ENCODE peak calls at places on chromosomes 11 and 22, in four cellular contexts. X, B, T and R are unnamed samples.

GRCh38 chr22:48492371-48493320 is 1335.0 kb downstream of the BRD1 start:
- DNase-seq in X (peak; percentile 70), B (peak; percentile 50), T (peak; percentile 78), R (peak; percentile 76)

GRCh38 chr11:8610532-8611116 is 16.6 kb upstream of the STK33 start:
- DNase-seq in T (no peak), B (no peak), X (no peak), R (no peak)

GRCh38 chr22:47189056-47189916 is 426.8 kb downstream of the TBC1D22A start:
- DNase-seq in X (no peak), B (peak; percentile 3), T (no peak), R (peak; percentile 55)

GRCh38 chr11:2178906-2179494 is 7.4 kb upstream of the TH start:
- DNase-seq in X (no peak), T (no peak), B (no peak), R (no peak)

GRCh38 chr11:119320593-119321524 is 3.9 kb upstream of the MCAM start:
- DNase-seq in T (no peak), X (peak; percentile 78), B (peak; percentile 72), R (peak; percentile 75)

GRCh38 chr22:45064313-45065268 is 54.8 kb upstream of the PHF21B start:
- DNase-seq in T (no peak), X (no peak), B (no peak), R (no peak)

GRCh38 chr22:44026066-44026629 is 2.0 kb downstream of the PARVB start:
- DNase-seq in T (no peak), B (no peak), X (no peak), R (no peak)

GRCh38 chr11:8593455-8593854 is 573 bp downstream of the STK33 start:
- DNase-seq in T (no peak), B (no peak), X (no peak), R (no peak)

GRCh38 chr11:29184939-29185890 is 831.6 kb downstream of the KCNA4 start:
- DNase-seq in B (no peak), T (no peak), X (no peak), R (no peak)

GRCh38 chr11:35138606-35138948 is 394 bp upstream of the CD44 start:
- DNase-seq in T (peak; percentile 51), B (no peak), X (no peak), R (no peak)

GRCh38 chr11:2142300-2142759 is 3.1 kb upstream of the IGF2 start:
- DNase-seq in B (no peak), X (no peak), T (no peak), R (no peak)

GRCh38 chr11:57468276-57468675 is 7.9 kb downstream of the RTN4RL2 start:
- DNase-seq in X (no peak), B (no peak), T (no peak), R (no peak)

GRCh38 chr11:111846640-111847039 is 24.7 kb downstream of the ALG9 start:
- DNase-seq in X (no peak), B (no peak), T (no peak), R (no peak)

GRCh38 chr22:45318558-45319318 is 9.0 kb downstream of the FAM118A start:
- DNase-seq in T (no peak), X (no peak), B (no peak), R (no peak)

GRCh38 chr11:74434528-74434927 is 32.8 kb downstream of the KCNE3 start:
- DNase-seq in X (no peak), T (no peak), B (peak; percentile 45), R (no peak)

GRCh38 chr11:61985863-61986262 is 18.4 kb upstream of the FTH1 start:
- DNase-seq in B (no peak), X (no peak), T (no peak), R (no peak)

GRCh38 chr11:57566035-57566504 is 1.4 kb downstream of the UBE2L6 start:
- DNase-seq in X (no peak), T (no peak), B (peak; percentile 57), R (no peak)

GRCh38 chr11:47379317-47379716 is 970 bp upstream of the SPI1 start:
- DNase-seq in T (no peak), X (no peak), B (no peak), R (no peak)

GRCh38 chr11:47377571-47378010 is 756 bp downstream of the SPI1 start:
- DNase-seq in T (no peak), B (no peak), X (no peak), R (no peak)

GRCh38 chr11:47376543-47377371 is 1.6 kb downstream of the SPI1 start:
- DNase-seq in X (no peak), T (no peak), B (peak; percentile 39), R (no peak)

GRCh38 chr11:47378836-47379170 is 456 bp upstream of the SPI1 start:
- DNase-seq in B (no peak), T (no peak), X (no peak), R (no peak)

GRCh38 chr11:47378011-47378835 is at the start of gene SPI1:
- DNase-seq in B (peak; percentile 73), T (no peak), X (no peak), R (no peak)
- H3K4me3 ChIP-seq in B (peak within 1 kb of the TSS; percentile 23), T (no peak within 1 kb of the TSS), X (no peak within 1 kb of the TSS), R (peak within 1 kb of the TSS; percentile 42)

GRCh38 chr22:42801537-42802165 is 55.4 kb downstream of the ARFGAP3 start:
- DNase-seq in B (no peak), X (no peak), T (no peak), R (peak; percentile 44)
- TF ChIP-seq POLR2A in B (no peak), X (no peak), T (no peak), R (no peak)

GRCh38 chr11:12539570-12539969 is 134.7 kb upstream of the TEAD1 start:
- DNase-seq in T (no peak), X (no peak), B (no peak), R (no peak)
- TF ChIP-seq EP300 in T (no peak), X (no peak), B (peak; percentile 36), R (no peak)

DNA sequence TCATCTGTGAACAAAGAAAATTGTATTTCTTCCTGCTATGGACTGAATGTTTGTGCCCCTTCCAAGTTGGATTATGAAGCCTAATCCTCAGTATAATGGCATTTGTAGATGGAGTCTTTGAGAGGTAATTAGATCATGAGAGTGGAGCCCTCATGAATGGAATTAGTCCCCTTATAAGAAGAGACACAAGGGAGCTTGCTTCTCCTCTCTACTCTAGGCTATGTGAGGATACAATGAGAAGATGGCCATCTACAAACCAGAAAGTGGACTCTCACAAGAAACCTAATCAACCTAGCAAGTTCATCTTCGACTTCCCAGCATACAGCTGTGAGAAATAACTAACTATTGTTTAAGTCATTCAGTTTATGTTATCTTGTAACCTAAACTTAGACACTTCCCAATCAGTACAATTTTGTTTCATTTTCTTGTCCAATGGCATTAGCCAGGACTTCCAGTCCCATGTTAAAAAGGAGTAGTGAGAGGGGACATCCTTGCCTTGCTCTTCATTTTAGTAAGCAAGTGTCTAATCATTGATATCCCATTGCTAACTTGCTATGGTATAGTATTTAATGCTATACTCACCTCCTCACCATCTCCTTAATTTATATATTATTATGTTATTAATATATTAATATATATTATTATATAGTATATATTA is 45.7 kb downstream of the PDGFD start:
- DNase-seq in T (no peak), X (no peak), B (no peak), R (no peak)
- H3K4me3 ChIP-seq in T (no peak overlapping the region), X (no peak overlapping the region), B (no peak overlapping the region), R (no peak overlapping the region)

GRCh38 chr11:124747406-124748099 is 4.5 kb downstream of the VSIG2 start:
- DNase-seq in T (no peak), B (no peak), X (no peak), R (peak; percentile 65)

GRCh38 chr11:124748100-124748418 is 4.0 kb downstream of the VSIG2 start:
- DNase-seq in X (no peak), T (no peak), B (no peak), R (no peak)

GRCh38 chr11:124745835-124746620 is 6.0 kb downstream of the VSIG2 start:
- DNase-seq in T (peak; percentile 44), X (peak; percentile 76), B (peak; percentile 68), R (peak; percentile 80)

GRCh38 chr11:124745270-124745834 is 5.6 kb downstream of the NRGN start:
- DNase-seq in X (peak; percentile 60), B (no peak), T (no peak), R (no peak)

GRCh38 chr11:124746621-124747243 is 5.3 kb downstream of the VSIG2 start:
- DNase-seq in X (peak; percentile 88), T (peak; percentile 85), B (peak; percentile 94), R (peak; percentile 84)
- TF ChIP-seq POLR2A in X (no peak), T (no peak), B (peak; percentile 92), R (no peak)

GRCh38 chr22:28015056-28015445 is 96.0 kb upstream of the PITPNB start:
- DNase-seq in X (no peak), B (no peak), T (no peak), R (peak; percentile 59)

GRCh38 chr22:28016781-28017557 is 97.9 kb upstream of the PITPNB start:
- DNase-seq in T (no peak), B (peak; percentile 5), X (no peak), R (peak; percentile 50)

GRCh38 chr22:28017558-28017820 is 98.4 kb upstream of the PITPNB start:
- DNase-seq in B (no peak), X (no peak), T (no peak), R (no peak)

GRCh38 chr22:28014141-28015055 is 95.3 kb upstream of the PITPNB start:
- DNase-seq in B (no peak), T (no peak), X (no peak), R (peak; percentile 78)

GRCh38 chr22:28015676-28016601 is 96.9 kb upstream of the PITPNB start:
- DNase-seq in T (no peak), B (peak; percentile 6), X (no peak), R (peak; percentile 52)
- TF ChIP-seq EP300 in T (no peak), B (no peak), X (no peak), R (no peak)